ENCODE peak calls at places on chromosomes 5 and 9, in six cellular contexts. One of them, this sample, is unnamed.

GRCh38 chr9:79682076-79682736 is 110.4 kb downstream of the TLE4 start:
- DNase-seq in stomach: no peak
- DNase-seq in tibial nerve: no peak
- DNase-seq in OCI-LY7: no peak
- DNase-seq in DND-41: no peak
- DNase-seq in HCT116: no peak
- DNase-seq in this sample: no peak

GRCh38 chr9:3922846-3923245 is 377.0 kb downstream of the GLIS3 start:
- DNase-seq in tibial nerve: no peak
- DNase-seq in OCI-LY7: no peak
- DNase-seq in DND-41: no peak
- DNase-seq in stomach: no peak
- DNase-seq in HCT116: no peak
- DNase-seq in this sample: no peak

GRCh38 chr5:58105836-58106235 is 354.1 kb downstream of the PLK2 start:
- DNase-seq in stomach: no peak
- DNase-seq in DND-41: no peak
- DNase-seq in HCT116: no peak
- DNase-seq in OCI-LY7: no peak
- DNase-seq in tibial nerve: no peak
- DNase-seq in this sample: no peak

GRCh38 chr5:75568202-75568601 is 43.1 kb upstream of the ANKDD1B start:
- DNase-seq in DND-41: no peak
- DNase-seq in HCT116: no peak
- DNase-seq in stomach: no peak
- DNase-seq in OCI-LY7: no peak
- DNase-seq in tibial nerve: no peak
- DNase-seq in this sample: no peak

GRCh38 chr5:44511596-44511995 is 122.4 kb upstream of the FGF10 start:
- DNase-seq in HCT116: no peak
- DNase-seq in OCI-LY7: no peak
- DNase-seq in DND-41: no peak
- DNase-seq in stomach: no peak
- DNase-seq in tibial nerve: no peak
- DNase-seq in this sample: no peak

GRCh38 chr5:67221487-67222242 is 25.1 kb upstream of the CD180 start:
- DNase-seq in OCI-LY7: no peak
- DNase-seq in tibial nerve: no peak
- DNase-seq in HCT116: no peak
- DNase-seq in stomach: no peak
- DNase-seq in DND-41: peak; percentile 59
- DNase-seq in this sample: no peak

GRCh38 chr5:138819065-138819464 is 56.1 kb downstream of the LRRTM2 start:
- DNase-seq in HCT116: no peak
- DNase-seq in DND-41: no peak
- DNase-seq in stomach: no peak
- DNase-seq in OCI-LY7: no peak
- DNase-seq in tibial nerve: no peak
- DNase-seq in this sample: no peak

GRCh38 chr5:120613729-120614128 is 149.6 kb downstream of the PRR16 start:
- DNase-seq in tibial nerve: no peak
- DNase-seq in stomach: no peak
- DNase-seq in HCT116: no peak
- DNase-seq in DND-41: no peak
- DNase-seq in OCI-LY7: no peak
- DNase-seq in this sample: no peak

GRCh38 chr5:157283434-157283833 is 17.5 kb downstream of the CYFIP2 start:
- DNase-seq in tibial nerve: no peak
- DNase-seq in HCT116: no peak
- DNase-seq in stomach: no peak
- DNase-seq in OCI-LY7: peak; percentile 89
- DNase-seq in DND-41: no peak
- DNase-seq in this sample: no peak

GRCh38 chr5:149667084-149667826 is 62.9 kb upstream of the PPARGC1B start:
- DNase-seq in DND-41: peak; percentile 44
- DNase-seq in stomach: no peak
- DNase-seq in OCI-LY7: peak; percentile 60
- DNase-seq in HCT116: peak; percentile 57
- DNase-seq in tibial nerve: no peak
- DNase-seq in this sample: no peak

GRCh38 chr5:176664886-176665285 is 17.6 kb downstream of the TSPAN17 start:
- DNase-seq in stomach: no peak
- DNase-seq in DND-41: no peak
- DNase-seq in HCT116: no peak
- DNase-seq in OCI-LY7: no peak
- DNase-seq in tibial nerve: no peak
- DNase-seq in this sample: no peak

GRCh38 chr5:126878624-126879023 is 101.7 kb downstream of the LMNB1 start:
- DNase-seq in stomach: no peak
- DNase-seq in DND-41: no peak
- DNase-seq in tibial nerve: no peak
- DNase-seq in HCT116: no peak
- DNase-seq in OCI-LY7: no peak
- DNase-seq in this sample: no peak

GRCh38 chr9:6302417-6302816 is 25.8 kb upstream of the TPD52L3 start:
- DNase-seq in OCI-LY7: no peak
- DNase-seq in DND-41: no peak
- DNase-seq in stomach: no peak
- DNase-seq in HCT116: no peak
- DNase-seq in tibial nerve: no peak
- DNase-seq in this sample: no peak

GRCh38 chr5:5351288-5352089 is 71.0 kb upstream of the ICE1 start:
- DNase-seq in stomach: no peak
- DNase-seq in DND-41: no peak
- DNase-seq in tibial nerve: no peak
- DNase-seq in OCI-LY7: no peak
- DNase-seq in HCT116: peak; percentile 13
- DNase-seq in this sample: no peak

GRCh38 chr5:133240425-133241091 is 188.7 kb downstream of the HSPA4 start:
- DNase-seq in OCI-LY7: no peak
- DNase-seq in HCT116: peak; percentile 90
- DNase-seq in tibial nerve: no peak
- DNase-seq in DND-41: no peak
- DNase-seq in stomach: peak; percentile 50
- DNase-seq in this sample: peak; percentile 41

GRCh38 chr9:129751841-129752801 is 721 bp downstream of the PTGES start:
- DNase-seq in HCT116: no peak
- DNase-seq in tibial nerve: no peak
- DNase-seq in DND-41: no peak
- DNase-seq in stomach: peak; percentile 80
- DNase-seq in OCI-LY7: no peak
- DNase-seq in this sample: no peak

GRCh38 chr5:170625221-170626165 is 121.7 kb downstream of the KCNIP1 start:
- DNase-seq in stomach: no peak
- DNase-seq in DND-41: no peak
- DNase-seq in OCI-LY7: no peak
- DNase-seq in HCT116: no peak
- DNase-seq in tibial nerve: no peak
- DNase-seq in this sample: no peak

GRCh38 chr9:93309889-93310425 is 126.0 kb downstream of the WNK2 start:
- DNase-seq in tibial nerve: no peak
- DNase-seq in DND-41: no peak
- DNase-seq in OCI-LY7: no peak
- DNase-seq in HCT116: no peak
- DNase-seq in stomach: peak; percentile 13
- DNase-seq in this sample: no peak

GRCh38 chr5:14039063-14039462 is 94.6 kb upstream of the DNAH5 start:
- DNase-seq in OCI-LY7: no peak
- DNase-seq in tibial nerve: no peak
- DNase-seq in HCT116: peak; percentile 75
- DNase-seq in DND-41: no peak
- DNase-seq in stomach: no peak
- DNase-seq in this sample: no peak

GRCh38 chr5:38670878-38671277 is 114.4 kb upstream of the LIFR start:
- DNase-seq in stomach: no peak
- DNase-seq in OCI-LY7: no peak
- DNase-seq in HCT116: no peak
- DNase-seq in tibial nerve: peak; percentile 46
- DNase-seq in DND-41: no peak
- DNase-seq in this sample: no peak

GRCh38 chr5:115708819-115709477 is 83.1 kb upstream of the TMED7 start:
- DNase-seq in stomach: no peak
- DNase-seq in tibial nerve: no peak
- DNase-seq in HCT116: no peak
- DNase-seq in DND-41: no peak
- DNase-seq in OCI-LY7: no peak
- DNase-seq in this sample: no peak

GRCh38 chr9:129126789-129127618 is 15.8 kb downstream of the PTPA start:
- DNase-seq in HCT116: no peak
- DNase-seq in DND-41: no peak
- DNase-seq in tibial nerve: no peak
- DNase-seq in stomach: no peak
- DNase-seq in OCI-LY7: no peak
- DNase-seq in this sample: no peak

GRCh38 chr9:108683245-108683644 is 172.5 kb downstream of the ACTL7B start:
- DNase-seq in HCT116: no peak
- DNase-seq in tibial nerve: no peak
- DNase-seq in DND-41: no peak
- DNase-seq in stomach: no peak
- DNase-seq in OCI-LY7: no peak
- DNase-seq in this sample: no peak

GRCh38 chr5:34686762-34687268 is 30.7 kb downstream of the RAI14 start:
- DNase-seq in tibial nerve: no peak
- DNase-seq in OCI-LY7: no peak
- DNase-seq in DND-41: no peak
- DNase-seq in stomach: peak; percentile 86
- DNase-seq in HCT116: peak; percentile 94
- DNase-seq in this sample: no peak

GRCh38 chr9:764105-764524 is 77.4 kb upstream of the DMRT1 start:
- DNase-seq in stomach: peak; percentile 71
- DNase-seq in HCT116: peak; percentile 90
- DNase-seq in tibial nerve: peak; percentile 25
- DNase-seq in OCI-LY7: peak; percentile 93
- DNase-seq in DND-41: peak; percentile 35
- DNase-seq in this sample: no peak

GRCh38 chr9:73347720-73348119 is 196.1 kb downstream of the ANXA1 start:
- DNase-seq in OCI-LY7: no peak
- DNase-seq in DND-41: no peak
- DNase-seq in HCT116: no peak
- DNase-seq in tibial nerve: no peak
- DNase-seq in stomach: no peak
- DNase-seq in this sample: no peak

GRCh38 chr9:108161520-108161919 is 672.0 kb upstream of the KLF4 start:
- DNase-seq in stomach: no peak
- DNase-seq in HCT116: no peak
- DNase-seq in tibial nerve: no peak
- DNase-seq in OCI-LY7: no peak
- DNase-seq in DND-41: no peak
- DNase-seq in this sample: no peak

GRCh38 chr5:52262844-52263243 is 524.9 kb upstream of the ITGA1 start:
- DNase-seq in tibial nerve: no peak
- DNase-seq in HCT116: no peak
- DNase-seq in stomach: no peak
- DNase-seq in DND-41: no peak
- DNase-seq in OCI-LY7: no peak
- DNase-seq in this sample: no peak
- H3K27ac ChIP-seq in tibial nerve: no peak overlapping the region
- H3K27ac ChIP-seq in HCT116: no peak overlapping the region
- H3K27ac ChIP-seq in stomach: no peak overlapping the region
- H3K27ac ChIP-seq in DND-41: no peak overlapping the region
- H3K27ac ChIP-seq in OCI-LY7: no peak overlapping the region
- H3K27ac ChIP-seq in this sample: no peak overlapping the region

DNA sequence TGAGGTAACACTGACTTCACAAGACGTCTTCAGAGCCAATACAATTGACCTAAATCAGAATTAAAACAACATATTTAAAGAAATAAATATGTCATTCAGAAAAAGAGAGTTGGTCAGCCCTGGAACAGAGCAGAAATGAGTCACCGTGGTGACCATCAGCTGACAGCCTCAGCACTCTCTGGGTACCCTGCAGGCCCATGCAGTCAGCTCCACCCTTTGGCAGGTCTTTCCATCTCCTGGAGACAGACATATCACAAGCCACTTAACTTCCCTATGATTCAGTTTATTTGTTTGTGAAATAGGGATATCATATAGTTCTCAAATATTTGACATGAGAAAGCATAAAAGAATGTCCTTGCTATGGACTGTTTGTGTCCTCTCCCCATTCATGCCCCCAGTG is 151.6 kb upstream of the MEF2C start:
- DNase-seq in HCT116: no peak
- DNase-seq in OCI-LY7: no peak
- DNase-seq in DND-41: no peak
- DNase-seq in stomach: no peak
- DNase-seq in tibial nerve: no peak
- DNase-seq in this sample: no peak
- H3K27ac ChIP-seq in HCT116: no peak overlapping the region
- H3K27ac ChIP-seq in OCI-LY7: no peak overlapping the region
- H3K27ac ChIP-seq in DND-41: no peak overlapping the region
- H3K27ac ChIP-seq in stomach: no peak overlapping the region
- H3K27ac ChIP-seq in tibial nerve: no peak overlapping the region
- H3K27ac ChIP-seq in this sample: no peak overlapping the region

DNA sequence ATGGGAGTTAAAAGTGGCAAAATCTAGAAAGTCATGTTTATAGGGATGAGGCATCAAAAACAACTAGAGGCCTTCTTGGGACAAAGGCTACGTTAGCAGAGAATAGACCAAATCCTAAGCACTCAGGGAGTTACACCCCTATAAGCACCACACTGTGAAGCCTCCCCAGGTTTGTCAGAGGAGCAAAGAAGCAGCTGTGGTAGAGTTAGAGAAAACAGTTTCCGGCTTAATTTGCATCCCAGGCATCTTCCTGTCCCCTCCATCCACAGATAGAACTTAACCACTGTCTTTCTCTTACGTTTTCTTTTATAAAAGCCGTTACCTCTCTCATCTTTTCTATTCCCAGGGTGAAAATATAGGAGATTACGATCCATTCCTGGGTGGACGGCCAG is 188.6 kb upstream of the KLF9 start:
- DNase-seq in OCI-LY7: peak; percentile 67
- DNase-seq in tibial nerve: no peak
- DNase-seq in DND-41: no peak
- DNase-seq in HCT116: no peak
- DNase-seq in stomach: no peak
- DNase-seq in this sample: no peak
- H3K27ac ChIP-seq in OCI-LY7: peak overlapping the region; percentile 75
- H3K27ac ChIP-seq in tibial nerve: peak overlapping the region; percentile 72
- H3K27ac ChIP-seq in DND-41: no peak overlapping the region
- H3K27ac ChIP-seq in HCT116: no peak overlapping the region
- H3K27ac ChIP-seq in stomach: peak overlapping the region; percentile 84
- H3K27ac ChIP-seq in this sample: no peak overlapping the region

GRCh38 chr9:2414465-2414864 is 207.1 kb upstream of the VLDLR start:
- DNase-seq in OCI-LY7: no peak
- DNase-seq in stomach: no peak
- DNase-seq in DND-41: no peak
- DNase-seq in tibial nerve: no peak
- DNase-seq in HCT116: no peak
- DNase-seq in this sample: no peak

GRCh38 chr9:2420488-2421056 is 201.0 kb upstream of the VLDLR start:
- DNase-seq in OCI-LY7: no peak
- DNase-seq in stomach: no peak
- DNase-seq in DND-41: no peak
- DNase-seq in tibial nerve: no peak
- DNase-seq in HCT116: no peak
- DNase-seq in this sample: no peak

GRCh38 chr9:2415326-2415725 is 206.3 kb upstream of the VLDLR start:
- DNase-seq in OCI-LY7: no peak
- DNase-seq in HCT116: no peak
- DNase-seq in stomach: no peak
- DNase-seq in tibial nerve: no peak
- DNase-seq in DND-41: no peak
- DNase-seq in this sample: no peak

GRCh38 chr9:2417730-2418129 is 203.9 kb upstream of the VLDLR start:
- DNase-seq in OCI-LY7: no peak
- DNase-seq in stomach: no peak
- DNase-seq in tibial nerve: no peak
- DNase-seq in HCT116: no peak
- DNase-seq in DND-41: no peak
- DNase-seq in this sample: no peak

GRCh38 chr9:2418619-2419018 is 203.0 kb upstream of the VLDLR start:
- DNase-seq in stomach: no peak
- DNase-seq in tibial nerve: no peak
- DNase-seq in OCI-LY7: no peak
- DNase-seq in DND-41: peak; percentile 17
- DNase-seq in HCT116: no peak
- DNase-seq in this sample: no peak
- H3K27ac ChIP-seq in stomach: no peak overlapping the region
- H3K27ac ChIP-seq in tibial nerve: no peak overlapping the region
- H3K27ac ChIP-seq in OCI-LY7: no peak overlapping the region
- H3K27ac ChIP-seq in DND-41: no peak overlapping the region
- H3K27ac ChIP-seq in HCT116: no peak overlapping the region
- H3K27ac ChIP-seq in this sample: no peak overlapping the region